ENCODE peak calls at places on chromosomes 13 and 19, in four cellular contexts. S is H1, U is H9, D is mesendoderm. O is an unnamed sample.
A peak's percentile ranks its signal among the peaks of the same experiment; 100 is the strongest.

GRCh38 chr19:5926641-5927438 is 12.8 kb downstream of the CAPS start:
- DNase-seq in S (no peak), D (peak; percentile 16), U (no peak), O (no peak)

GRCh38 chr13:43495732-43496131 is 291.0 kb downstream of the ENOX1 start:
- DNase-seq in U (no peak), S (no peak), D (no peak), O (peak; percentile 16)

GRCh38 chr19:1037553-1038115 is 2.3 kb upstream of the ABCA7 start:
- DNase-seq in S (no peak), U (no peak), D (no peak), O (no peak)

GRCh38 chr19:7681336-7682174 is 922 bp downstream of the TRAPPC5 start:
- DNase-seq in D (peak; percentile 95), U (peak; percentile 88), S (peak; percentile 62), O (peak; percentile 70)

GRCh38 chr19:13505761-13506549 is at the start of gene CACNA1A:
- DNase-seq in U (peak; percentile 46), S (no peak), D (peak; percentile 42), O (peak; percentile 19)

GRCh38 chr13:86601351-86601750 is 802.1 kb upstream of the SLITRK6 start:
- DNase-seq in D (no peak), S (no peak), U (no peak), O (peak; percentile 20)

GRCh38 chr19:30668521-30669155 is 296.5 kb downstream of the ZNF536 start:
- DNase-seq in D (no peak), S (no peak), U (no peak), O (no peak)

GRCh38 chr13:32846020-32846451 is 170.2 kb upstream of the KL start:
- DNase-seq in D (no peak), U (no peak), S (no peak), O (no peak)

GRCh38 chr13:45781553-45782326 is 69.8 kb downstream of the SIAH3 start:
- DNase-seq in D (no peak), S (no peak), U (no peak), O (no peak)

GRCh38 chr19:30158067-30158892 is 213.9 kb upstream of the ZNF536 start:
- DNase-seq in U (peak; percentile 10), D (no peak), S (no peak), O (no peak)

GRCh38 chr13:113305208-113305607 is 8.2 kb downstream of the LAMP1 start:
- DNase-seq in U (no peak), D (no peak), S (no peak), O (peak; percentile 76)

GRCh38 chr13:98254541-98254940 is 77.5 kb upstream of the RNF113B start:
- DNase-seq in S (no peak), D (no peak), U (no peak), O (peak; percentile 86)

GRCh38 chr19:48868196-48868886 is at the start of gene PLEKHA4:
- DNase-seq in U (peak; percentile 57), D (no peak), S (no peak), O (peak; percentile 49)

GRCh38 chr13:102402292-102402691 is 444 bp upstream of the FGF14 start:
- DNase-seq in U (peak; percentile 92), S (peak; percentile 51), D (peak; percentile 96), O (peak; percentile 39)

GRCh38 chr13:34011552-34012085 is 193.7 kb downstream of the RFC3 start:
- DNase-seq in U (no peak), D (no peak), S (no peak), O (no peak)

GRCh38 chr13:38686635-38687245 is at the start of gene FREM2:
- DNase-seq in D (peak; percentile 98), U (peak; percentile 97), S (peak; percentile 91), O (no peak)

GRCh38 chr13:108037348-108037747 is 178.0 kb downstream of the LIG4 start:
- DNase-seq in U (no peak), S (no peak), D (no peak), O (no peak)

GRCh38 chr13:98311200-98311548 is 134.1 kb upstream of the RNF113B start:
- DNase-seq in S (no peak), D (no peak), U (no peak), O (no peak)

GRCh38 chr19:7578127-7578526 is 17.5 kb upstream of the CAMSAP3 start:
- DNase-seq in U (no peak), D (no peak), S (no peak), O (no peak)

GRCh38 chr13:26062853-26063444 is 11.1 kb upstream of the SHISA2 start:
- DNase-seq in D (peak; percentile 54), U (no peak), S (no peak), O (peak; percentile 33)

GRCh38 chr13:30898721-30899188 is 7.3 kb upstream of the MEDAG start:
- DNase-seq in U (no peak), D (peak; percentile 33), S (no peak), O (peak; percentile 98)

GRCh38 chr13:26872444-26873173 is 112.0 kb upstream of the GPR12 start:
- DNase-seq in D (peak; percentile 70), U (peak; percentile 81), S (peak; percentile 43), O (peak; percentile 31)

GRCh38 chr13:30051531-30052060 is 201.2 kb upstream of the UBL3 start:
- DNase-seq in D (peak; percentile 53), U (no peak), S (no peak), O (no peak)

GRCh38 chr13:23956106-23956505 is 58.8 kb upstream of the C1QTNF9B start:
- DNase-seq in U (no peak), S (no peak), D (no peak), O (peak; percentile 55)

GRCh38 chr19:3625996-3626472 is 556 bp downstream of the CACTIN start:
- DNase-seq in D (peak; percentile 18), U (no peak), S (no peak), O (no peak)

DNA sequence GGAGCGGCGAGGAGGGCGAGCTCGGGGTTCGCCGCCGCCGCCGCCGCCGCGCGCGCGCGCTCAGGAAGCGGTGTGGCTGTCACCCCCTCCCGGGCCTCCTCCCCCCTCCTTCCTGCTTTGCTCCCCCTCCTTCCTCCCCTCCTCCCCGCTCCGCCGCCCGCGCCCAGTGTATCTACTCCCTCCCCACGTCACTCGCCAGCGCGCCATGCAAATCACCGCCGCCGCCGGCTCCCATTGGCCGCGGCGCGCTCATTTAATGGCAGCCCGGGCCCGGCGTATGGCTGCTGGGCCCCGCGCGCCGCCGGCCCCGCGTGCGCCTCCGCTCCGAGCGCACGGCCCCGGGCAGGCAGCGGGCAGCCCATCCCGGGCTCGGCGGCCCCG is 335 bp upstream of the SOX1 start:
- DNase-seq in D (peak; percentile 84), U (peak; percentile 91), S (no peak), O (no peak)
- H4K5ac ChIP-seq in D (no peak overlapping the region), U (no peak overlapping the region), S (no peak overlapping the region), O (no peak overlapping the region)

GRCh38 chr13:91557328-91557727 is 158.9 kb downstream of the GPC5 start:
- DNase-seq in S (no peak), U (no peak), D (no peak), O (no peak)
- H4K5ac ChIP-seq in S (no peak overlapping the region), U (no peak overlapping the region), D (no peak overlapping the region), O (no peak overlapping the region)

GRCh38 chr13:88586263-88586662 is 915.1 kb downstream of the SLITRK5 start:
- DNase-seq in U (no peak), S (no peak), D (peak; percentile 40), O (no peak)

GRCh38 chr13:88590574-88590973 is 919.4 kb downstream of the SLITRK5 start:
- DNase-seq in S (no peak), D (no peak), U (no peak), O (no peak)

GRCh38 chr13:88592105-88592504 is 920.9 kb downstream of the SLITRK5 start:
- DNase-seq in D (peak; percentile 11), U (no peak), S (no peak), O (no peak)
- H4K5ac ChIP-seq in D (no peak overlapping the region), U (no peak overlapping the region), S (no peak overlapping the region), O (no peak overlapping the region)

DNA sequence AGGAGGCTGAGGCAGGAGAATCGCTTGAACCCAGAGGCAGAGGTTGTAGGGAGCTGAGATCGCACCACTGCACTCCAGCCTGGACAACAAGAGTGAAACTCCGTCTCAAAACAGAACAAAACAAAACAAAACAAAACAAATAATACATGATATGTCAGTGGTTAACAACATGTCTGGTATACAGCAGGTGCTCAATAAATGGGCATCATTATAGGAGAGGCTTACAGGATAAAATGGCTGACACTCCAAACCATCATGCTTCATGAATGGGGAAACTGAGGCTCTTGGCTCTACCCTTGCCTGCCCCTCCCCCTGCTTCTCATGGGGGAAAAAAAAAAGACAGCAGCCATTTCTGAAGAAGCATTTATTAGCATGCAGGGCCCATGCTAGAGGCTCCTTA is 3.0 kb upstream of the RAB3D start:
- DNase-seq in S (no peak), D (no peak), U (no peak), O (no peak)
- H4K5ac ChIP-seq in S (no peak overlapping the region), D (no peak overlapping the region), U (no peak overlapping the region), O (no peak overlapping the region)

GRCh38 chr13:35990196-35990595 is 141.0 kb downstream of the DCLK1 start:
- DNase-seq in U (peak; percentile 64), D (peak; percentile 37), S (no peak), O (no peak)

GRCh38 chr13:35988648-35989081 is 142.5 kb downstream of the DCLK1 start:
- DNase-seq in D (peak; percentile 41), S (no peak), U (no peak), O (no peak)

GRCh38 chr13:35984776-35985453 is 146.3 kb downstream of the DCLK1 start:
- DNase-seq in U (peak; percentile 64), S (no peak), D (peak; percentile 81), O (no peak)

GRCh38 chr13:35984287-35984686 is 146.9 kb downstream of the DCLK1 start:
- DNase-seq in S (no peak), D (no peak), U (no peak), O (no peak)

DNA sequence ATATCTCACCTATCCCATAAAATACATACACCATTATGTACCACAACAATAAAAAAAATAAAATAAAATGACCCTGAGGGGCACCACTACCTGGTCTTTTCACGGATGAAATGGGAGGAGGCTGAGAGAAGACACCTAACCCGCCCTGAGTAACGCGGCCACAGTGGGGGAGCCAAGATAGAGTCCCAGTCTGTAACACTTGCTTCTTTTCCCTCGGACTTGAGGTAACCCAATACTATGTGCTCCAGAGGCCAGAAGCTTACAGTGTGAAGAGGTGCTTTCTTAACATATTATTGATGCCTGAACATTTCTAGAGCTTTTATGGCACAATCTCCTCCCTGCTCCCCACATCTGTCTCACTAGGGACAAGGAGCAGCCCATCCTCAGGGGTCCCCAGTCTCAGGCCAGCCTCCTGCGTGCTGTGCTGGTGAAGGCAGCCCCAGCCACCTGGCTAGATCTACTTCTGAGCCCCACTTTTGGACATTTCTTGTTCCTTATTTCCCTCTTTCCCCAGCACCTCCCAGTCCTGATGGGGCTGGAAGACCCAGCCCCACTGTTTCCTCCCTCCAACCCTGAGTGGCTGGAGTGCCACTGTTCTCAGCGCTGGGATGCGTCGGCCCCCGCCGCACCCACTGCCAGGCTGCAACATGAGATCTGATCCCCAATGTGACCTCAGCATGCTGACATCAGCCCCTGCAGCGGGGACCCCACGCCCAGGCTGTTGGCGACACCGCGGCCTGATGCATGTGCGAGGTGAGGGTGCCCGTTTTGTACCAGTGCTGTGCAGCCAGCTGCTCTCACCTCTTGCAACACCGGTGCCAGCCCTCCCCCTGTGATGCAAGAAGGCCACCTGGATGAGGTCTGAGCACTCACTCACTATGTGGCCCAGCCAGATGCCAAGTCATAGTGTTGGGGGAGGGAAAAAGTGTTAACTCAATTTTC is 143.3 kb downstream of the DCLK1 start:
- DNase-seq in D (no peak), S (no peak), U (peak; percentile 43), O (no peak)
- H4K5ac ChIP-seq in D (no peak overlapping the region), S (peak overlapping the region; percentile 39), U (peak overlapping the region; percentile 64), O (no peak overlapping the region)

DNA sequence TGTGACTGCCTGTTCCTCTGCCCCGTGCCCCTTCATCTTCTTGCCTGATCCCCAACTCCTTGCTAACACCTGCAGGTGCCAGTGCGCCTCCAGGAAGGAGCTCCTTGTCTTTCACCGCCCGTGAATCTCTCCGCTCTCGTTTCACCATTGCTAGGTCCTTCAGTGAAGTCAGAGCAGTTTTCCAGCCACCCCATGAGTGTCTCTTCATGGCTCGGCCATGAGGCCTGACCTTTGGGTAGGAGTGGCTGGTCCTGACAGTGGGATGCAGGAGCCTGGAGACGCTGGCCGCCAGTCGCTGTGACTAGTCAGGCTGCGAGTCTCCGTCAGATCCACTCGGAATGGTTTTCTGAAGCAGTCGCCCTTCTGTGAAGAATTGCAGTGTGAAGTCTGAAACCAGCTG is 43.8 kb downstream of the ING1 start:
- DNase-seq in D (no peak), S (no peak), U (peak; percentile 32), O (no peak)
- H4K5ac ChIP-seq in D (no peak overlapping the region), S (no peak overlapping the region), U (no peak overlapping the region), O (peak overlapping the region; percentile 24)

O was measured in IMR-90.